ENCODE peak calls at places on chromosome 3, in five cellular contexts. One of them, this sample, is unnamed.

GRCh38 chr3:43418601-43419272 is 132.4 kb downstream of the SNRK start:
- DNase-seq in lower leg skin: no peak
- DNase-seq in IMR-90: peak
- DNase-seq in sigmoid colon: no peak
- DNase-seq in ovary: no peak
- DNase-seq in this sample: no peak

GRCh38 chr3:43213631-43214030 is 72.7 kb upstream of the SNRK start:
- DNase-seq in sigmoid colon: no peak
- DNase-seq in IMR-90: no peak
- DNase-seq in lower leg skin: no peak
- DNase-seq in ovary: no peak
- DNase-seq in this sample: no peak

GRCh38 chr3:23659274-23659673 is 146.5 kb upstream of the UBE2E1 start:
- DNase-seq in lower leg skin: no peak
- DNase-seq in ovary: no peak
- DNase-seq in IMR-90: no peak
- DNase-seq in sigmoid colon: no peak
- DNase-seq in this sample: no peak

GRCh38 chr3:153599685-153600084 is 437.7 kb downstream of the RAP2B start:
- DNase-seq in IMR-90: peak
- DNase-seq in sigmoid colon: no peak
- DNase-seq in lower leg skin: no peak
- DNase-seq in ovary: peak
- DNase-seq in this sample: no peak

GRCh38 chr3:121542924-121543323 is 2.9 kb downstream of the POLQ start:
- DNase-seq in lower leg skin: no peak
- DNase-seq in IMR-90: no peak
- DNase-seq in sigmoid colon: no peak
- DNase-seq in ovary: no peak
- DNase-seq in this sample: no peak

GRCh38 chr3:160454995-160455394 is 5.4 kb upstream of the TRIM59 start:
- DNase-seq in IMR-90: no peak
- DNase-seq in sigmoid colon: no peak
- DNase-seq in ovary: no peak
- DNase-seq in lower leg skin: no peak
- DNase-seq in this sample: no peak

GRCh38 chr3:127373701-127374625 is 86.1 kb upstream of the PRR20G start:
- DNase-seq in ovary: no peak
- DNase-seq in sigmoid colon: no peak
- DNase-seq in IMR-90: no peak
- DNase-seq in lower leg skin: peak
- DNase-seq in this sample: peak

GRCh38 chr3:131403216-131403895 is 21.8 kb downstream of the NUDT16 start:
- DNase-seq in ovary: no peak
- DNase-seq in sigmoid colon: no peak
- DNase-seq in IMR-90: no peak
- DNase-seq in lower leg skin: no peak
- DNase-seq in this sample: no peak

GRCh38 chr3:112043621-112044201 is 9.2 kb downstream of the TMPRSS7 start:
- DNase-seq in sigmoid colon: no peak
- DNase-seq in ovary: peak
- DNase-seq in IMR-90: peak
- DNase-seq in lower leg skin: no peak
- DNase-seq in this sample: no peak

GRCh38 chr3:160641675-160642330 is 35.2 kb upstream of the ARL14 start:
- DNase-seq in sigmoid colon: no peak
- DNase-seq in IMR-90: peak
- DNase-seq in lower leg skin: no peak
- DNase-seq in ovary: no peak
- DNase-seq in this sample: no peak

GRCh38 chr3:172203522-172204258 is 164.3 kb downstream of the FNDC3B start:
- DNase-seq in ovary: no peak
- DNase-seq in IMR-90: no peak
- DNase-seq in lower leg skin: no peak
- DNase-seq in sigmoid colon: no peak
- DNase-seq in this sample: no peak

GRCh38 chr3:66322436-66322835 is 101.6 kb downstream of the SLC25A26 start:
- DNase-seq in IMR-90: no peak
- DNase-seq in ovary: no peak
- DNase-seq in sigmoid colon: no peak
- DNase-seq in lower leg skin: no peak
- DNase-seq in this sample: no peak

GRCh38 chr3:122351612-122352011 is 26.6 kb downstream of the CSTA start:
- DNase-seq in ovary: no peak
- DNase-seq in IMR-90: no peak
- DNase-seq in lower leg skin: no peak
- DNase-seq in sigmoid colon: no peak
- DNase-seq in this sample: no peak

GRCh38 chr3:158731938-158732855 is at the start of gene RARRES1:
- DNase-seq in sigmoid colon: peak
- DNase-seq in IMR-90: peak
- DNase-seq in lower leg skin: peak
- DNase-seq in ovary: peak
- DNase-seq in this sample: peak

GRCh38 chr3:129684270-129684669 is 77.8 kb upstream of the PLXND1 start:
- DNase-seq in IMR-90: no peak
- DNase-seq in lower leg skin: no peak
- DNase-seq in sigmoid colon: no peak
- DNase-seq in ovary: no peak
- DNase-seq in this sample: no peak

GRCh38 chr3:138348107-138348949 is at the start of gene MRAS:
- DNase-seq in lower leg skin: peak
- DNase-seq in sigmoid colon: peak
- DNase-seq in IMR-90: peak
- DNase-seq in ovary: peak
- DNase-seq in this sample: peak

GRCh38 chr3:88141458-88142083 is 8.2 kb upstream of the C3orf38 start:
- DNase-seq in lower leg skin: no peak
- DNase-seq in ovary: no peak
- DNase-seq in IMR-90: peak
- DNase-seq in sigmoid colon: no peak
- DNase-seq in this sample: no peak

GRCh38 chr3:187318819-187319616 is 27.5 kb upstream of the MASP1 start:
- DNase-seq in ovary: peak
- DNase-seq in sigmoid colon: no peak
- DNase-seq in lower leg skin: no peak
- DNase-seq in IMR-90: peak
- DNase-seq in this sample: no peak

GRCh38 chr3:73484656-73485248 is 140.0 kb downstream of the PDZRN3 start:
- DNase-seq in sigmoid colon: no peak
- DNase-seq in lower leg skin: no peak
- DNase-seq in IMR-90: peak
- DNase-seq in ovary: no peak
- DNase-seq in this sample: no peak

GRCh38 chr3:183592820-183593219 is 37.3 kb upstream of the KLHL6 start:
- DNase-seq in ovary: no peak
- DNase-seq in IMR-90: no peak
- DNase-seq in lower leg skin: no peak
- DNase-seq in sigmoid colon: no peak
- DNase-seq in this sample: no peak

GRCh38 chr3:193680220-193680619 is 87.2 kb downstream of the OPA1 start:
- DNase-seq in ovary: no peak
- DNase-seq in IMR-90: peak
- DNase-seq in lower leg skin: no peak
- DNase-seq in sigmoid colon: no peak
- DNase-seq in this sample: no peak

GRCh38 chr3:156321934-156322333 is 201.6 kb downstream of the KCNAB1 start:
- DNase-seq in IMR-90: no peak
- DNase-seq in lower leg skin: no peak
- DNase-seq in sigmoid colon: no peak
- DNase-seq in ovary: no peak
- DNase-seq in this sample: no peak

GRCh38 chr3:49554639-49555265 is 475 bp downstream of the BSN start:
- DNase-seq in ovary: no peak
- DNase-seq in sigmoid colon: no peak
- DNase-seq in IMR-90: peak
- DNase-seq in lower leg skin: peak
- DNase-seq in this sample: peak

GRCh38 chr3:141076821-141077571 is 25.8 kb downstream of the SPSB4 start:
- DNase-seq in IMR-90: peak
- DNase-seq in ovary: peak
- DNase-seq in lower leg skin: no peak
- DNase-seq in sigmoid colon: peak
- DNase-seq in this sample: peak

GRCh38 chr3:141078200-141078599 is 27.1 kb downstream of the SPSB4 start:
- DNase-seq in ovary: no peak
- DNase-seq in IMR-90: no peak
- DNase-seq in lower leg skin: no peak
- DNase-seq in sigmoid colon: peak
- DNase-seq in this sample: no peak

GRCh38 chr3:141080407-141080806 is 29.3 kb downstream of the SPSB4 start:
- DNase-seq in sigmoid colon: no peak
- DNase-seq in lower leg skin: no peak
- DNase-seq in ovary: no peak
- DNase-seq in IMR-90: no peak
- DNase-seq in this sample: peak

GRCh38 chr3:141076026-141076797 is 25.1 kb downstream of the SPSB4 start:
- DNase-seq in sigmoid colon: peak
- DNase-seq in IMR-90: no peak
- DNase-seq in lower leg skin: no peak
- DNase-seq in ovary: no peak
- DNase-seq in this sample: no peak

DNA sequence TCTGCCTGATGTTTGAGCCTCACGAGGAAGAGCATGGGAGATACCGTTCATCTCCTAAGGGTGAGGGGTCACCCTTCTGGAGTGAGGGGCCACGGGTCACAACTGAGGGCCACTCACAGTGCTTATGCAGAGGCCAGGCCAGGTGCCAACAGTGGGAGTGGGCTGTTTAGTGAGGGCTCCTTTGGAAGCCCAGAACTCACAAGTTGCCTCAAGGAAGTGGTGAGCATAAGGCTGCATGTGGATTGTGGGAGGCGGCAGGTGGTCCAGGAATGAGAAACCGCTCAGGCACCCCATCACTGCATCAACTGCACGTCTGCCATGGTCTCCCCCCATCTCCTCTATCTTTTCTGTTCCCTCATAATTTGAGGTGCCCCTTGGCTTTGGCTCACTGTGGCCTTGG is 26.5 kb downstream of the SPSB4 start:
- DNase-seq in IMR-90: no peak
- DNase-seq in ovary: no peak
- DNase-seq in lower leg skin: no peak
- DNase-seq in sigmoid colon: peak
- DNase-seq in this sample: no peak
- H3K4me3 ChIP-seq in IMR-90: no peak
- H3K4me3 ChIP-seq in ovary: no peak
- H3K4me3 ChIP-seq in lower leg skin: no peak
- H3K4me3 ChIP-seq in sigmoid colon: no peak
- H3K4me3 ChIP-seq in this sample: no peak

GRCh38 chr3:37377670-37378069 is 203.3 kb upstream of the LRRFIP2 start:
- DNase-seq in ovary: no peak
- DNase-seq in IMR-90: no peak
- DNase-seq in lower leg skin: no peak
- DNase-seq in sigmoid colon: no peak
- DNase-seq in this sample: no peak

GRCh38 chr3:37372669-37373068 is 198.3 kb upstream of the LRRFIP2 start:
- DNase-seq in IMR-90: no peak
- DNase-seq in lower leg skin: no peak
- DNase-seq in ovary: no peak
- DNase-seq in sigmoid colon: no peak
- DNase-seq in this sample: no peak

GRCh38 chr3:37375184-37376120 is 201.1 kb upstream of the LRRFIP2 start:
- DNase-seq in lower leg skin: no peak
- DNase-seq in ovary: no peak
- DNase-seq in sigmoid colon: no peak
- DNase-seq in IMR-90: no peak
- DNase-seq in this sample: no peak
- TF ChIP-seq POLR2A in lower leg skin: no peak
- TF ChIP-seq POLR2A in ovary: no peak
- TF ChIP-seq POLR2A in sigmoid colon: no peak
- TF ChIP-seq POLR2A in IMR-90: no peak
- TF ChIP-seq POLR2A in this sample: no peak

GRCh38 chr3:196220587-196220986 is 4.3 kb downstream of the SLC51A start:
- DNase-seq in sigmoid colon: no peak
- DNase-seq in IMR-90: no peak
- DNase-seq in lower leg skin: no peak
- DNase-seq in ovary: no peak
- DNase-seq in this sample: no peak
- H3K4me3 ChIP-seq in sigmoid colon: no peak
- H3K4me3 ChIP-seq in IMR-90: no peak
- H3K4me3 ChIP-seq in lower leg skin: no peak
- H3K4me3 ChIP-seq in ovary: no peak
- H3K4me3 ChIP-seq in this sample: no peak

GRCh38 chr3:124033360-124034015 is 41.6 kb upstream of the ROPN1 start:
- DNase-seq in sigmoid colon: peak
- DNase-seq in ovary: no peak
- DNase-seq in lower leg skin: no peak
- DNase-seq in IMR-90: no peak
- DNase-seq in this sample: peak
- TF ChIP-seq POLR2A in sigmoid colon: no peak
- TF ChIP-seq POLR2A in ovary: no peak
- TF ChIP-seq POLR2A in lower leg skin: no peak
- TF ChIP-seq POLR2A in IMR-90: no peak
- TF ChIP-seq POLR2A in this sample: no peak

DNA sequence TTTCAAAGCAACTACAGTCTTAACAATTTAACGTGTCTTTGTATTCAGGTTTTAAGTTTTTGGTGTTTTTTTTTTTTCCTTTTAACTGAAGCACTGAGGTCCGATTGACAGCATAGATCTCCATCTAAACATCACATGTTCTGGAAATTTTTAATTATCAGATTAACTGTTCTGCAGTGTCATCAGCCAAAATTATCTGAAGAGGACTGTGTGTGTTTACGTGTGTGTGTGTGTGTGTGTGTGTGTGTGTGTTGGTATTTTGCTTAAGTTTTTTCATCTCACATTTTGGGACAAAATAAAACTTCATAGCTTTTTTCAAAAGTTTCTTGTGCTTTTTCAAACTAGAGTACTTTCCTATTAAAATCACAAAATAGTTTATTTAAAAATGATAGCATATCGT is 1.8 kb downstream of the PIK3CA start:
- DNase-seq in sigmoid colon: no peak
- DNase-seq in IMR-90: no peak
- DNase-seq in lower leg skin: no peak
- DNase-seq in ovary: no peak
- DNase-seq in this sample: no peak
- H3K4me3 ChIP-seq in sigmoid colon: peak
- H3K4me3 ChIP-seq in IMR-90: peak
- H3K4me3 ChIP-seq in lower leg skin: no peak
- H3K4me3 ChIP-seq in ovary: peak
- H3K4me3 ChIP-seq in this sample: peak